ENCODE peak calls at places on chromosomes 6 and 20, in four cellular contexts. One of them, this sample, is unnamed.
A peak's percentile ranks its signal among the peaks of the same experiment; 100 is the strongest.

GRCh38 chr6:57302477-57302876 is 15.0 kb upstream of the PRIM2 start:
- DNase-seq in left colon: no peak
- DNase-seq in NCI-H510A treated with DMSO at 0.1 percent for 48 hours: peak; percentile 35
- DNase-seq in psoas muscle: no peak
- DNase-seq in this sample: no peak

GRCh38 chr20:24102290-24102689 is 113.7 kb upstream of the GGTLC1 start:
- DNase-seq in left colon: no peak
- DNase-seq in NCI-H510A treated with DMSO at 0.1 percent for 48 hours: no peak
- DNase-seq in psoas muscle: no peak
- DNase-seq in this sample: no peak

GRCh38 chr6:12595161-12595792 is 121.3 kb upstream of the PHACTR1 start:
- DNase-seq in left colon: no peak
- DNase-seq in NCI-H510A treated with DMSO at 0.1 percent for 48 hours: no peak
- DNase-seq in psoas muscle: no peak
- DNase-seq in this sample: no peak

GRCh38 chr6:40727272-40727671 is 140.1 kb upstream of the LRFN2 start:
- DNase-seq in left colon: no peak
- DNase-seq in NCI-H510A treated with DMSO at 0.1 percent for 48 hours: no peak
- DNase-seq in psoas muscle: no peak
- DNase-seq in this sample: no peak

GRCh38 chr20:33740189-33740588 is 8.4 kb downstream of the ZNF341 start:
- DNase-seq in left colon: no peak
- DNase-seq in NCI-H510A treated with DMSO at 0.1 percent for 48 hours: no peak
- DNase-seq in psoas muscle: no peak
- DNase-seq in this sample: no peak

GRCh38 chr6:35206346-35206745 is 7.4 kb upstream of the SCUBE3 start:
- DNase-seq in left colon: no peak
- DNase-seq in NCI-H510A treated with DMSO at 0.1 percent for 48 hours: no peak
- DNase-seq in psoas muscle: no peak
- DNase-seq in this sample: peak; percentile 4

GRCh38 chr20:51372966-51373365 is 169.6 kb downstream of the NFATC2 start:
- DNase-seq in left colon: no peak
- DNase-seq in NCI-H510A treated with DMSO at 0.1 percent for 48 hours: no peak
- DNase-seq in psoas muscle: no peak
- DNase-seq in this sample: no peak

GRCh38 chr20:22554391-22554790 is 30.0 kb downstream of the FOXA2 start:
- DNase-seq in left colon: no peak
- DNase-seq in NCI-H510A treated with DMSO at 0.1 percent for 48 hours: no peak
- DNase-seq in psoas muscle: no peak
- DNase-seq in this sample: no peak

GRCh38 chr20:31485450-31486339 is 10.6 kb downstream of the REM1 start:
- DNase-seq in left colon: peak; percentile 41
- DNase-seq in NCI-H510A treated with DMSO at 0.1 percent for 48 hours: no peak
- DNase-seq in psoas muscle: peak; percentile 76
- DNase-seq in this sample: no peak

GRCh38 chr20:9590189-9590588 is 75.8 kb downstream of the LAMP5 start:
- DNase-seq in left colon: no peak
- DNase-seq in NCI-H510A treated with DMSO at 0.1 percent for 48 hours: no peak
- DNase-seq in psoas muscle: no peak
- DNase-seq in this sample: no peak

GRCh38 chr6:149015224-149015876 is 268.5 kb downstream of the UST start:
- DNase-seq in left colon: no peak
- DNase-seq in NCI-H510A treated with DMSO at 0.1 percent for 48 hours: no peak
- DNase-seq in psoas muscle: no peak
- DNase-seq in this sample: no peak

GRCh38 chr6:107488875-107489635 is 862 bp upstream of the SOBP start:
- DNase-seq in left colon: no peak
- DNase-seq in NCI-H510A treated with DMSO at 0.1 percent for 48 hours: no peak
- DNase-seq in psoas muscle: peak; percentile 69
- DNase-seq in this sample: peak; percentile 28

GRCh38 chr6:98844244-98845161 is 10.1 kb downstream of the POU3F2 start:
- DNase-seq in left colon: no peak
- DNase-seq in NCI-H510A treated with DMSO at 0.1 percent for 48 hours: no peak
- DNase-seq in psoas muscle: no peak
- DNase-seq in this sample: peak; percentile 54

GRCh38 chr6:22827760-22828159 is 258.4 kb downstream of the HDGFL1 start:
- DNase-seq in left colon: no peak
- DNase-seq in NCI-H510A treated with DMSO at 0.1 percent for 48 hours: no peak
- DNase-seq in psoas muscle: no peak
- DNase-seq in this sample: no peak

This sample was measured in pancreas.